ENCODE peak calls at places on chromosome 2, in four cellular contexts. H is neural progenitor cell, Q is AG09309, N is endodermal cell. U is an unnamed sample.

GRCh38 chr2:128404709-128405466 is 86.2 kb upstream of the HS6ST1 start:
- DNase-seq in H (no peak), Q (no peak), N (peak), U (no peak)

GRCh38 chr2:219386532-219387280 is 1.0 kb downstream of the DNPEP start:
- DNase-seq in N (no peak), Q (no peak), H (no peak), U (no peak)

GRCh38 chr2:39737661-39738060 is 41.4 kb downstream of the THUMPD2 start:
- DNase-seq in H (peak), N (peak), Q (peak), U (peak)

GRCh38 chr2:65504814-65505697 is 72.7 kb upstream of the SPRED2 start:
- DNase-seq in Q (no peak), N (no peak), H (no peak), U (no peak)

GRCh38 chr2:41894563-41895333 is 153.1 kb upstream of the PKDCC start:
- DNase-seq in N (no peak), H (no peak), Q (no peak), U (no peak)

GRCh38 chr2:133975676-133976428 is 278.0 kb upstream of the MGAT5 start:
- DNase-seq in Q (no peak), H (no peak), N (peak), U (no peak)

GRCh38 chr2:37390777-37391176 is 46.3 kb downstream of the QPCT start:
- DNase-seq in H (no peak), N (no peak), Q (no peak), U (no peak)

GRCh38 chr2:23083963-23084362 is 301.0 kb upstream of the KLHL29 start:
- DNase-seq in H (no peak), N (no peak), Q (no peak), U (no peak)

GRCh38 chr2:224941958-224942357 is 100.3 kb downstream of the DOCK10 start:
- DNase-seq in N (no peak), Q (no peak), H (peak), U (no peak)

DNA sequence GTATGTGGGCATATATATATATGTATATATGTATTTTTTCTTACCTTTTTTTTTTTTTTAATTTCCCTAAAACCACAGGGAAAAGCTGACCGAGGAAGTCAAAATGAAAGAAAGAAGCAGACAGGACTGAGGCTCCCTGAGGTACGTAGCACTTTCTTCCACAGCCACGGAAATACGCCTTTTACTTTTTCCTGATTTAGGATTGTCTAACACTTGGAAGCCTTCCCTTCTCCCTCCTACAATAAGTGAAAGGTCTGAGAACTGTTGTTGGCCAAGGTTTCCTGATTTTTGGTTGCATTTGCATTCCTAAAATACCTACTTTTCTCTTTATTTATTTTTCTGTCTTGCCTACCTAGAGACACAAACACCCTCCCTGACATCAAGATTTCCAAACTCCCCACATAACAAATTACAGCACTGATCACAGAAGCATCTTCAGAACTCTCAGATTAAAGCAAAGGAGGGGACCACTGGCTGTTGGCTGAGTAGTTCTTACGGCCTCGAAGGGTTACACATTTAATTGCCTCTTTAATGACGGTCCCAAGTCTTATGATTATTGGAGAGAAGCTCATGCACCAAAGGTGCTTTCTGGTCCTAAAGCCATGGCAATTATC is 778.5 kb upstream of the FANCL start:
- DNase-seq in H (no peak), N (no peak), Q (no peak), U (no peak)
- H3K4me3 ChIP-seq in H (no peak), N (no peak), Q (no peak), U (no peak)

GRCh38 chr2:53755022-53755630 is 12.5 kb upstream of the CHAC2 start:
- DNase-seq in Q (no peak), H (no peak), N (no peak), U (peak)

GRCh38 chr2:53752385-53752784 is 15.2 kb upstream of the CHAC2 start:
- DNase-seq in N (no peak), H (no peak), Q (no peak), U (no peak)

GRCh38 chr2:53751728-53752127 is 15.9 kb upstream of the CHAC2 start:
- DNase-seq in H (no peak), N (no peak), Q (no peak), U (no peak)

GRCh38 chr2:53753036-53753435 is 14.6 kb upstream of the CHAC2 start:
- DNase-seq in N (no peak), Q (no peak), H (no peak), U (no peak)

DNA sequence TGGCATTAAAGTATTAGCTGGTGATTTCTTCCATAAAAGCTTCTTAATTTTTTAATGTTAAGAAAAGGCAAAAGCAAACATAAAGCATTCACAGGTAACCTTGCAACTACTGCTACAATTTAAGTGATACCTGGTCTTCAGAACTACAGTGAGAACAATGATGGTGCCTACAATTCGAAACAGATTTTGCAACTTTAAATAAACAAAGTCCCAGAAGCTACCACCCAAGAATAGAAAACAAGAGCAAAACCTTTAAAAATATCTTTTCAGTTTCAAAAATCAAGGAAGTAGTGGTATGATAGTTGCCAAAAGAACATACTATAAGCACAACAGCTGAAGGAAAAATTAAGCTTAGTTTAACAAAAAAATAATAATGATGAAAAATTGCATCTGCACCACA is 17.2 kb upstream of the CHAC2 start:
- DNase-seq in N (no peak), H (no peak), Q (no peak), U (no peak)
- H3K4me3 ChIP-seq in N (no peak), H (no peak), Q (no peak), U (no peak)

GRCh38 chr2:10382313-10383061 is 65.6 kb downstream of the ODC1 start:
- DNase-seq in H (peak), N (peak), Q (no peak), U (no peak)
- H3K4me3 ChIP-seq in H (no peak), N (no peak), Q (no peak), U (no peak)

DNA sequence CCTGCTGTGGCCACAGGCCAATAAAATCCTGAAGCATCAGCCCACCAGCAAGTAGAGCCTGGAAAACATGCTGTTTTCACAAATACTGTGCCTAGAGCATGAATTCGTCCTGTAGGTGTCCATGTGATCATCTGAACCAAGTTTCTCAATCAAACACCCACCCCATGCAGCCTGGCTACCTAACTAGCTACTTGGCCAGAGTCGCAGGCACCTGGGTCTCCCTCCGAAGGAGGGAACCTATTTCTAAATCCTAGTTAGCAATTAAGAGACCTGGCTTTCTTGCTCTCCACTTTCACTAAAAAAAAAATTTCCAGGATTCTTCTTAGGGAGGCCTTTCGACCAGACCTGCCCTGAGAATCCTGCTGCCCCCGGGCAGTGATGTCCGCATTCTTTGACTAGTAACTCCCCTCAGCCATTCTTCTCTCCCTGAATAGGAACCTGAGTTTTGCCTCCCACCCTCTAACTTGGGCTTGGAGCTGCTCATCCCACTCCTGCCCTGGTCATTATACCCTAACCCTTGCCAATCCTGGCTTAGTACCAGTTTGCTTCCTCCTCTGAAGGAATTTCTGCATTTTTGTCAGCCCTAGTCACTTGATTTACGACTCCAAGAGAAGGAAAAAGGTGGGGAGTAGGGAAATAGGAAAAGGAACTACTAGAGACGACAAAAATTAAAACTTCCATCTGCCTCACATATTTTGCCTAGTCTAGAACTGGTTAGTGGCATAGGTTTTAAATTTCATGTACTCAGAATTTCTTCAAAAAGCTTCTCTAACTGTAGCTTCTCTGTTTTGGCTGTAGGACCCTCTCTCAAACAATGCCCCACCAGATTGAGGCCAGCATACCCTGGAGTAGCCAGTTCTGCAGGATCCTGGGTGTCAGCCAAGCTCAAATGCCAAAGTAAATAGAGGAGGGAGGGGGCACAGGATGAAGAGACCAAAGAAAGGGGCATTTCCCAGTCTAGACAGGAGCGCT is 25.4 kb upstream of the TANK start:
- DNase-seq in Q (no peak), N (no peak), H (peak), U (peak)
- H3K4me3 ChIP-seq in Q (no peak), N (no peak), H (no peak), U (no peak)

GRCh38 chr2:230124235-230124634 is 55.5 kb upstream of the SLC16A14 start:
- DNase-seq in H (no peak), Q (no peak), N (no peak), U (no peak)
- H3K4me3 ChIP-seq in H (no peak), Q (no peak), N (no peak), U (no peak)

GRCh38 chr2:180202591-180202990 is 195.5 kb upstream of the CWC22 start:
- DNase-seq in H (no peak), N (no peak), Q (no peak), U (peak)
- H3K4me3 ChIP-seq in H (no peak), N (no peak), Q (no peak), U (no peak)

DNA sequence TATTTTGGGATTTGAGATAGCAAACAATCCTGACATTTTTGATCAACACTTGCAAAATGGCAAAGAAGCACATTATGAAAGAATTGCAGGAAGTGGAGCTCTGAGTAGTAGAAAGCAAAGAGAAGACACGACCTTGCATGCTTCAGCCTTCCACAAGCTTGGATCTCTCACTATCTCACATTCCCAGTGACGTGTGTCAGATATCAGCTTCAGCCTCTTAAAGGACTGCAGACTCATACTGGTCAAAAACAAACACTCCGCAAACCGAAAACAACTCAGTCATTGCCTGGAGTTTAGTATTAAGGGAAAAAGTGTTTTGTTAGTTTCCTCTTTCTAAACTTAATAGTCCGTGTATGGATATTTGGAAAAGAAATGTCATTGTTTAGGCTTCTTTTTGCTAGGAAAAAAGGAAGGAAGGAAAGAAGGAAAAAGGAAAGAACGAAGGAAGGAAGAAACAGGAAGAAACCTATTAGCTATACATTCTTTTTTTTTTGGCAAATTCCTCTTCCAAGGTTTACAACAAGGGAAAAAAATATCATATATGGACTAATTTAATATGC is 32.6 kb upstream of the SLC40A1 start:
- DNase-seq in H (no peak), Q (peak), N (peak), U (peak)
- H3K4me3 ChIP-seq in H (no peak), Q (no peak), N (peak), U (peak)

DNA sequence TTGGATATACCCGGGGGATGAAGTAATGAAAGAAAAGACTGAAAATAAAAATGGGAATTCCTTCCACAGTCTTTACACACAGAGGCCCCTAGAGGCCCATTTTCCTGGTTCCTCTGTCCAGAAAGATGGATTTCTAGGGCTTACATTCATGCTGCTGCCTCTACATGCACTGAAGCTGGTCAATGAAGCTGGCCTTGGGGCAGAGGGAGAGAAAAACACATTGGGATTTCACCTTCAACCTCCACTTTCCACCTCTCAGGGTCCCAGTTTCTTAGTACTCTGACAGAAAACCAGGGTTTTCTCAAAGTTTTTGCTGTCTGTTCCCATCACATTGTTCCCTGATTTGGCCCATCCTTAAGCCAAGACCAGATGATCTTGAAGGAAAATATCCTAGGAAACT is 154.6 kb upstream of the ZSWIM2 start:
- DNase-seq in H (no peak), N (no peak), Q (no peak), U (peak)
- H3K4me3 ChIP-seq in H (no peak), N (no peak), Q (no peak), U (peak)